ENCODE peak calls at places on chromosomes 11 and 22, in ten cellular contexts. E is astrocyte of the cerebellum; X is nephron progenitor cell; H is astrocyte of the spinal cord; W is cardiac muscle cell; N is CD4-positive, alpha-beta T cell; Y is omental fat pad; G is heart right ventricle; S is GM13976; Q is kidney. Z is an unnamed sample.

GRCh38 chr11:65560555-65561418 is 2.6 kb upstream of the LTBP3 start:
- DNase-seq in E (no peak), X (peak), H (peak), W (peak), N (no peak), Y (no peak), G (peak), S (no peak), Q (peak), Z (no peak)

GRCh38 chr11:105719073-105719846 is 109.4 kb downstream of the GRIA4 start:
- DNase-seq in E (peak), X (no peak), H (peak), W (no peak), N (no peak), Y (no peak), G (no peak), S (peak), Q (no peak), Z (no peak)

GRCh38 chr11:7591107-7591894 is 77.5 kb downstream of the PPFIBP2 start:
- DNase-seq in E (no peak), X (no peak), H (no peak), W (no peak), N (no peak), Y (no peak), G (no peak), S (no peak), Q (no peak), Z (no peak)

GRCh38 chr22:17431179-17431578 is 61.9 kb downstream of the CECR2 start:
- DNase-seq in E (no peak), X (no peak), H (peak), W (no peak), N (no peak), Y (no peak), G (no peak), S (no peak), Q (no peak), Z (no peak)

GRCh38 chr11:71558996-71559395 is 6.4 kb upstream of the KRTAP5-10 start:
- DNase-seq in E (no peak), X (no peak), H (no peak), W (no peak), N (no peak), Y (no peak), G (no peak), S (no peak), Q (no peak), Z (no peak)

GRCh38 chr11:125593113-125593761 is 585 bp downstream of the STT3A start:
- DNase-seq in E (no peak), X (no peak), H (peak), W (no peak), N (no peak), Y (peak), G (no peak), S (no peak), Q (no peak), Z (peak)

GRCh38 chr22:24841261-24841660 is 35.2 kb downstream of the SGSM1 start:
- DNase-seq in E (no peak), X (no peak), H (no peak), W (no peak), N (no peak), Y (no peak), G (no peak), S (no peak), Q (no peak), Z (no peak)

GRCh38 chr11:90867416-90867815 is 644.6 kb upstream of the CHORDC1 start:
- DNase-seq in E (no peak), X (no peak), H (no peak), W (no peak), N (no peak), Y (no peak), G (no peak), S (no peak), Q (no peak), Z (no peak)

GRCh38 chr22:23380230-23380573 is 199.9 kb downstream of the IGLL1 start:
- DNase-seq in E (no peak), X (no peak), H (no peak), W (no peak), N (no peak), Y (no peak), G (no peak), S (no peak), Q (no peak), Z (no peak)

GRCh38 chr11:34030386-34030785 is 21.1 kb upstream of the CAPRIN1 start:
- DNase-seq in E (no peak), X (no peak), H (no peak), W (no peak), N (no peak), Y (no peak), G (no peak), S (no peak), Q (no peak), Z (no peak)

GRCh38 chr11:97454988-97455387 is 1065.2 kb downstream of the JRKL start:
- DNase-seq in E (peak), X (no peak), H (peak), W (peak), N (no peak), Y (no peak), G (no peak), S (no peak), Q (no peak), Z (no peak)
- TF ChIP-seq CTCF in E (peak), X (no peak), H (peak), W (peak), N (no peak), Y (no peak), G (peak), S (no peak), Q (peak), Z (peak)

GRCh38 chr11:77454867-77455655 is 18.8 kb downstream of the PAK1 start:
- DNase-seq in E (no peak), X (no peak), H (no peak), W (no peak), N (no peak), Y (no peak), G (no peak), S (no peak), Q (no peak), Z (no peak)

GRCh38 chr11:77455740-77456139 is 18.2 kb downstream of the PAK1 start:
- DNase-seq in E (no peak), X (no peak), H (no peak), W (no peak), N (no peak), Y (no peak), G (no peak), S (no peak), Q (no peak), Z (no peak)

GRCh38 chr11:77457340-77457739 is 16.6 kb downstream of the PAK1 start:
- DNase-seq in E (no peak), X (no peak), H (no peak), W (no peak), N (no peak), Y (no peak), G (no peak), S (no peak), Q (no peak), Z (no peak)
- TF ChIP-seq CTCF in E (no peak), X (no peak), H (no peak), W (no peak), N (no peak), Y (no peak), G (no peak), S (no peak), Q (no peak), Z (no peak)

GRCh38 chr22:26174280-26174679 is 5.0 kb downstream of the SEZ6L start:
- DNase-seq in E (no peak), X (peak), H (no peak), W (peak), N (no peak), Y (no peak), G (no peak), S (no peak), Q (no peak), Z (peak)
- TF ChIP-seq CTCF in E (no peak), X (peak), H (no peak), W (no peak), N (no peak), Y (no peak), G (no peak), S (no peak), Q (no peak), Z (peak)

GRCh38 chr11:130979386-130979972 is 63.2 kb upstream of the SNX19 start:
- DNase-seq in E (peak), X (no peak), H (peak), W (peak), N (no peak), Y (no peak), G (no peak), S (no peak), Q (no peak), Z (peak)
- TF ChIP-seq CTCF in E (peak), X (peak), H (peak), W (peak), N (no peak), Y (no peak), G (peak), S (peak), Q (peak), Z (peak)

DNA sequence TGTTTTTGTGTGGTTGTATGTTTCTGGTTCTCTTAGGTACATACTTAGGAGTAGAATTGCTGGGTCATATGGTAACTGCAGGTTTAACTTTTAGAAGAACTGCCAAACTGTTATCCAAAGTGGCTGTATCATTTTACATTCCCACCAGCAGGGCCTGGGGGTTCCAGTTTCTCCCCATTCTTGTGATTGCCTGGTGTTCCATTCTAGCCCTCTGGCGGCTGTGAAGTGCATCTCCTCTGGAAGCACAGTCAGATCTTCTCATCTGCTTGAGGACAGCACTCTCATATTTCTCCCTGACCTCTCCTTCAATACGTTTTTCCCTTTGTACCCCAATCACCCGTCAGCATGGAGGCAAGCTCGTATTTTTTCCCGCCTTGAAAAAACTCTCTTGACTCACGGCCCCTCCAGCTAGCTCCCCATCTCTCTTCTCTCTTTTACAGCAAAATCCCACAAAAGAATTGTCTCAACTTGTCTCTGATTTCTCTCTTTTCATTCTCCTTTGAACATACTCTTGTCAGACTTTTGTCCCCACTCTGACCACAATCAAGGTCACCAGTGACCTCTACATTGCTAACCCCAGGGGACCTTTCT is 56.8 kb upstream of the THY1 start:
- DNase-seq in E (peak), X (peak), H (peak), W (peak), N (no peak), Y (peak), G (no peak), S (no peak), Q (peak), Z (peak)
- TF ChIP-seq CTCF in E (peak), X (peak), H (peak), W (peak), N (no peak), Y (no peak), G (no peak), S (peak), Q (peak), Z (peak)

DNA sequence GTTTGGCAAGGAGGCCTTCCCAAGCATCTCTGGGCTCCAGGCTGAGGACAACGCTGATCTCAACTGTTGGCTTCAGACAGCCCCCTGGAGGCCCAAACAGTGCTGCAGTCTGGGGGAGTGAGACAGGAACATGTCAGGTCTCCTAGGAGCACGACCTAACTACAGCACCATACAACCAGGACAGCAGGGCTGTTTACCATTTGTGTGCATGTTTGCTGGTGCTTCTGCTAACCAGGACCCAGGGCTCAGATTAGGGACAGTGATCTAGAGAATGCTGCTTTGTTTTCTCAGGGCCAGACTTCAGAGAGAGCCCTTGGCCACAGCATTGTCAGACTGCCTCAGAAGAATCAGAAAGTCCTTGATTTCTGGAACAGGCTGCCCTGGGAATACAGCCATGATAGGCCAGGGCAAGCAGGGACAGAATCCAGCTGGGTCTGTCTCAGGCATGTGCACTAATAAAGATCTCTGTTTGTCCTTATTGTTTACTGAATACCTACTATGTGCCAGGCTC is 126.5 kb downstream of the VPREB1 start:
- DNase-seq in E (no peak), X (no peak), H (no peak), W (no peak), N (no peak), Y (no peak), G (peak), S (no peak), Q (no peak), Z (no peak)
- TF ChIP-seq CTCF in E (no peak), X (no peak), H (no peak), W (no peak), N (no peak), Y (no peak), G (peak), S (no peak), Q (no peak), Z (no peak)

GRCh38 chr11:95739108-95739507 is 50.5 kb downstream of the FAM76B start:
- DNase-seq in E (no peak), X (no peak), H (no peak), W (no peak), N (no peak), Y (no peak), G (no peak), S (no peak), Q (no peak), Z (no peak)
- TF ChIP-seq CTCF in E (no peak), X (no peak), H (no peak), W (no peak), N (no peak), Y (no peak), G (no peak), S (no peak), Q (no peak), Z (peak)

GRCh38 chr22:46072981-46073682 is 77.2 kb upstream of the PPARA start:
- DNase-seq in E (no peak), X (no peak), H (no peak), W (no peak), N (no peak), Y (no peak), G (peak), S (no peak), Q (peak), Z (no peak)
- TF ChIP-seq CTCF in E (no peak), X (no peak), H (no peak), W (no peak), N (no peak), Y (no peak), G (no peak), S (no peak), Q (no peak), Z (no peak)

GRCh38 chr11:102304686-102305085 is 12.6 kb upstream of the BIRC3 start:
- DNase-seq in E (no peak), X (no peak), H (no peak), W (no peak), N (no peak), Y (no peak), G (no peak), S (no peak), Q (no peak), Z (no peak)

GRCh38 chr11:102309621-102310541 is 7.4 kb upstream of the BIRC3 start:
- DNase-seq in E (no peak), X (no peak), H (no peak), W (no peak), N (no peak), Y (no peak), G (no peak), S (no peak), Q (no peak), Z (no peak)

GRCh38 chr11:102305352-102306047 is 11.8 kb upstream of the BIRC3 start:
- DNase-seq in E (no peak), X (no peak), H (no peak), W (no peak), N (no peak), Y (no peak), G (no peak), S (no peak), Q (no peak), Z (no peak)

GRCh38 chr11:102306817-102307814 is 10.2 kb upstream of the BIRC3 start:
- DNase-seq in E (no peak), X (no peak), H (no peak), W (no peak), N (peak), Y (no peak), G (no peak), S (no peak), Q (no peak), Z (no peak)

DNA sequence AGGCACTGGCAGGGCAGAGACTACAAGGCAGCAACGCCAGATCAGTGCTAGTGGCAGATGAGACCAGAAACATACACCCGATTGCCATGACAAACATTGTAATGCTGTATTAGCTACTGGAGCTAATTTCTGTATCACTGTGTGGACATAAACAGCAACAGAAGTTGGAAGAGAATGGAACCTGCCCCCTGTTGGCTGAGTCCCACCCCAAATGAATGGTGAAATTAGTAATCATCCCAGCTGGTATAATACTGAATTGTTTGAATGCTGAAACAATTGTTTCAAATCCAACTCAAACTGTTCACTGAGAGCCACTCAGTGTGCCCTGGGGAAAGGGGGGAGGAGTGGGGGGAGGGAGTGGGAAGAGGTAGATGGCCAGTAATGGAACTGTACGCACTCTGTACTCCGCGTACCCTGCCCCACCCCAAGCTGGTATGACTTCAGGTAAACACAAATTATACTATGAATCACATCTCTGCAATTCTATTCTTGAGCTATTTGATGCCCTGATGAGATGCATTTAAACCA is 11.2 kb upstream of the BIRC3 start:
- DNase-seq in E (no peak), X (no peak), H (no peak), W (no peak), N (peak), Y (no peak), G (no peak), S (no peak), Q (peak), Z (no peak)
- TF ChIP-seq CTCF in E (no peak), X (no peak), H (no peak), W (no peak), N (no peak), Y (no peak), G (no peak), S (no peak), Q (no peak), Z (peak)

Z was measured in HFFc6.